ENCODE peak calls at places on chromosomes 11 and 22, in eight cellular contexts. I is left ventricle myocardium inferior, O is psoas muscle, Q is fibroblast of lung, A is testis, J is astrocyte of the cerebellum, B is NB4, S is astrocyte of the spinal cord. C is an unnamed sample.

GRCh38 chr11:69189059-69189458 is 33.3 kb downstream of the SMIM38 start:
- DNase-seq in S (no peak), A (no peak), Q (no peak), I (no peak), J (no peak), O (no peak), B (no peak), C (no peak)

GRCh38 chr11:16047073-16047472 is 309.3 kb downstream of the SOX6 start:
- DNase-seq in J (no peak), S (no peak), O (no peak), A (no peak), I (no peak), Q (no peak), B (no peak), C (no peak)

GRCh38 chr11:70729949-70730348 is 331.6 kb downstream of the CTTN start:
- DNase-seq in S (no peak), B (no peak), A (no peak), I (no peak), J (no peak), Q (no peak), O (no peak), C (no peak)

GRCh38 chr11:74262725-74263124 is 48.7 kb downstream of the P4HA3 start:
- DNase-seq in J (no peak), B (no peak), Q (no peak), O (no peak), S (no peak), A (no peak), I (no peak), C (no peak)

GRCh38 chr22:42450862-42451261 is 18.7 kb upstream of the NFAM1 start:
- DNase-seq in I (no peak), Q (no peak), J (no peak), A (no peak), S (no peak), O (no peak), B (no peak), C (no peak)

GRCh38 chr11:75077316-75077715 is 19.4 kb downstream of the OR2AT4 start:
- DNase-seq in B (no peak), A (no peak), I (no peak), Q (no peak), J (no peak), O (no peak), S (peak), C (peak)

GRCh38 chr11:109076870-109077269 is 345.1 kb upstream of the C11orf87 start:
- DNase-seq in O (no peak), A (no peak), J (no peak), I (no peak), Q (no peak), S (no peak), B (no peak), C (no peak)

GRCh38 chr11:17298302-17298701 is 21.8 kb downstream of the NUCB2 start:
- DNase-seq in J (no peak), A (no peak), I (no peak), Q (no peak), O (no peak), S (no peak), B (no peak), C (no peak)

GRCh38 chr11:67302571-67303131 is 679 bp upstream of the SSH3 start:
- DNase-seq in O (peak), J (peak), A (no peak), S (peak), Q (peak), I (no peak), B (peak), C (peak)

GRCh38 chr11:77113382-77114088 is 10.9 kb downstream of the OMP start:
- DNase-seq in I (no peak), S (peak), Q (peak), O (peak), B (peak), A (peak), J (peak), C (peak)

GRCh38 chr11:1508986-1509385 is 22.4 kb upstream of the MOB2 start:
- DNase-seq in O (peak), I (peak), B (no peak), A (no peak), Q (no peak), S (no peak), J (no peak), C (no peak)

GRCh38 chr11:46930089-46930488 is 6.5 kb upstream of the CSTPP1 start:
- DNase-seq in S (peak), I (no peak), O (no peak), Q (no peak), A (no peak), B (peak), J (peak), C (peak)

GRCh38 chr22:42282943-42283287 is 12.5 kb upstream of the TCF20 start:
- DNase-seq in S (no peak), O (no peak), A (no peak), I (no peak), Q (no peak), B (no peak), J (no peak), C (no peak)

GRCh38 chr11:13923716-13924650 is 38.5 kb upstream of the SPON1 start:
- DNase-seq in S (no peak), O (no peak), I (no peak), A (no peak), B (peak), J (no peak), Q (no peak), C (no peak)

GRCh38 chr22:39598017-39598965 is 27.7 kb downstream of the CACNA1I start:
- DNase-seq in A (peak), B (no peak), O (peak), I (no peak), S (no peak), J (no peak), Q (no peak), C (no peak)

DNA sequence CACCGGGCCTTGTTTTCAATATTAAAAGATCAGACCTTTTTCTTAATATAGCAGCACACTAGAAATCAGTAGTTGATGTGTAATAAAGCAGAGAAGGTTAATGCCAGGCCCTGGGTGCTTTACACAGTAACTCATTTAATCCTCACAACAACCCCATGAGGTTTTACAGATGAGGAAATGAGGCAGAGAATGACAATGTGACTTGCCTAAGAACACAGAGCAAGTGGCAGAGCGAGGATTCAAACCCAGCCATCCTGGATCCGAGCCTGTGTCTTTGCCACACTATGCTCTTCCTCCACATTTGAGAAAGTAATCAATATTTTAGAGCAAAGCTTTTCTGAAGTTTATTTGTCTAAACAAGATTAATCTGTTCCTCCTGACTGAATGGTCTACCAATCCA is 7.2 kb downstream of the JAML start:
- DNase-seq in I (no peak), A (no peak), J (no peak), Q (no peak), B (peak), S (no peak), O (no peak), C (no peak)
- H3K4me3 ChIP-seq in I (no peak), A (no peak), J (no peak), Q (no peak), B (no peak), S (no peak), O (no peak), C (no peak)

DNA sequence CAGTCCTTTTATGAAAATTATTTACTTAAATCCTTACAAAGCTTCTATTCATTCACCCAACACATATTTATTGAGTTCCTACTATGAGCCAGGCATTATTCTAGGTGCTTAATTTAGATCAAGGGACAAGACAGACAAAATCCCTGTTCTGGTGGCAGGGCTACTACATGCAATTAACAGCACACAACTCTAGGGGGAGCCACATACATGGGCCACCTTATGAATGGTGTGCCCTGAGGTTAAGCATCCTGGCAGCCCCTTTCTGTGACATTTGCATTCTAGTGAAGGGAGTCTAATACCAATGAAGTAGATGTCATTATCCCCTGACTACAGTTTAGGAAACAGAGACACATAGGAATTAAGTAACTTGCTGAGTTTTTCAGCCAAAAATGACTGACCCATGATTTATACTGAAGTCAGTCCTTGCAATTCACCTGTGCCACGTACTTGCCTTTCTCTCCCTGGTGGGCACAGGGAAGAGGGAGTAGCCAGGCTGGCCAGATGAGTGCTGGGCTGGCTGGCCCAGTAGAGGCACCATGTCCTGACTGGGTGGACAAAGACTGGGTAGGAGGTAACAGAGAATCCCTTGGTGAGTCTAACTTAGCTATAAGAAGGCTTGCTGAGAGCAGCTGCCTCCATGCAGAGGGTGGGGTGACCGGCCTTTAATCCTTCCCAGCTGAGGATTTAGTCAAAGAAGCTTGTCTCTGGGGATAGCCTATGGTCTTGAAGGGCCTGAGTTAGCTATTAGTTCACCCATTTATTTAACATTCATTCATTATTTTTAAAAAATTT is 52.0 kb upstream of the ELF5 start:
- DNase-seq in O (no peak), B (peak), Q (no peak), J (no peak), A (no peak), S (no peak), I (no peak), C (no peak)
- TF ChIP-seq CTCF in O (no peak), B (peak), Q (peak), J (peak), A (no peak), S (peak), I (no peak), C (peak)

GRCh38 chr11:2742201-2742600 is 42.4 kb upstream of the KCNQ1OT1 start:
- DNase-seq in A (no peak), J (no peak), O (peak), I (peak), B (no peak), Q (no peak), S (no peak), C (no peak)
- H3K4me3 ChIP-seq in A (no peak), J (no peak), O (no peak), I (no peak), B (no peak), Q (no peak), S (no peak), C (no peak)

GRCh38 chr22:46035742-46036557 is 59.0 kb upstream of the WNT7B start:
- DNase-seq in S (peak), Q (peak), I (peak), B (peak), O (peak), J (peak), A (peak), C (peak)

GRCh38 chr22:46038516-46039430 is 61.8 kb upstream of the WNT7B start:
- DNase-seq in Q (no peak), S (no peak), I (no peak), O (no peak), A (no peak), J (no peak), B (no peak), C (no peak)

GRCh38 chr22:46038174-46038487 is 61.2 kb upstream of the WNT7B start:
- DNase-seq in O (no peak), I (no peak), J (no peak), B (no peak), S (no peak), Q (no peak), A (no peak), C (no peak)

GRCh38 chr22:46035380-46035741 is 58.4 kb upstream of the WNT7B start:
- DNase-seq in J (no peak), Q (no peak), O (no peak), B (no peak), I (no peak), S (no peak), A (no peak), C (no peak)

DNA sequence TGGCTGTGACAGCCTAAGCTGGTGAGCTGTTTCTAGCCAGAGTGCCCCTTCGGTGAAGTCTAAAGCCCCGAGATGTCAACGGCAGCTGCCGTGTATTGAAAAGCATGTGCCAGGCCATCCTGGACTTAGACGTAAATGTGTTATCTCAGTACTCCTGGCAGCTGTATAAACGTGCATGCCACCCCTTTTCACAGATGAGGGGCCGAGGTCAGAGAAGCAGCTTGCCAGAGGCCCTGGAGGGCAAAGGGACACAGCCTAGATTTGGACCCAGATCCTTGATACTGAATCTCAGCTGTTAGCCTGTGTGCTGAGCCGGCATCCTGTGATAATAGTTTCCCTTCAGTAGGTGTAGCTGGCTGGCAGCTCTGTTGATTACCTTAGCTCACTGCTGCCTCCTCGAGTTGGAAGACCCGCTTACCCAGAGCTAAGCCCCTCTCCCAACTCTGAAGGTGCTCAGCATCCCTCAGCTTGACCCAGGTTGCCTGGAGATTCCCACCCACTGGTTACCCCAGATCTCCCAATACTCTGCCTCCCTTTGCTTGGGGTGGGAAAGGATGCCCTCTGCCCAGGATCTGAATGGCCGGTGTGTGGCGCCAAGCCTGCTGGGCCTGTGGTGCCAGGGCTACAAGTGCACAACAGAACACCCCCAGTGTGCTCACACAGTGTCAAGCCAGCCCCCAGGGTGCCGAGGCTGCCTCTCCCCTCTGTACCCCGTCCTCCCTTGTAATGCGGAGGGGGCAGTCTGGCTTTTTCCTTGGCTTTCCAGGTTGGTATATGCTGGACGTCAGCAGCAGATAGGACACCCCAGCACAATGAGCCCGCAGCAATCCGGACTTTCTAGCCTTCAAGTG is 59.8 kb upstream of the WNT7B start:
- DNase-seq in B (peak), O (no peak), S (no peak), Q (no peak), I (no peak), A (peak), J (no peak), C (peak)
- TF ChIP-seq CTCF in B (peak), O (no peak), S (peak), Q (peak), I (peak), A (no peak), J (peak), C (peak)

DNA sequence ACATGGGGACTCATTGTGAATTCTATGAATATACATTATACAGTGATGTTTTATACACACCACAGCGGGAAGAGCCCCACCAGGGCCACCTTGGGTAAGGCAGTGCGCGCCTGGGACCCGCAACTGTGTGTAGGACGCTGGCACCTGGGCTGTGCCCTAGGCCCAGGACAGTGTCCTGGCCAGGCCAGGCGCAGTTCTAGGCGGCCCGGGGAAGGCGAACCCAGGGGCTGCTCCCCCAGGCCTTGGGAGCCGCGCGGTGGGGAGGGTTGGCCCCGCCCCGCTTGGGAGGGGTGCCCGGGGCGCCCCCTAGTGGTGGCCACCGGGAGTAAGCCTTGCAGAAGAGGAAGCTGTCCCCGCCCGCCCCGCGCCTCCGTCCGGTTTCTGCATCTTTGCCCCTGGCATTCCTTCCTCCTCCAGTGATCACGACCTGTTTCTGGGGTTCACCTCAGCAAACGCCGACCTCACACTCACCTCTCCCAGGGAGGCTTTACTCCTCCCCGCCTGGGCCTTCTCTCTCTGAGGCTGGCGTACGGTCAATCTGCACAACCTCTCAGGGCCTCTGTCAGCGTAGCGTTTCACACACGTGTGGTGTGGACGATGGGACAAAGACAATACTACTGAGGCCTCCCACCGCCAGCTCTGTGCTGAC is 9.5 kb upstream of the EHD1 start:
- DNase-seq in S (peak), Q (peak), O (peak), J (no peak), I (peak), B (peak), A (peak), C (peak)
- H3K4me3 ChIP-seq in S (no peak), Q (no peak), O (peak), J (no peak), I (peak), B (no peak), A (peak), C (peak)

GRCh38 chr11:122578168-122578825 is 77.2 kb upstream of the UBASH3B start:
- DNase-seq in Q (peak), O (no peak), I (no peak), B (peak), S (no peak), A (no peak), J (no peak), C (peak)
- TF ChIP-seq CTCF in Q (no peak), O (no peak), I (no peak), B (peak), S (no peak), A (no peak), J (no peak), C (peak)

DNA sequence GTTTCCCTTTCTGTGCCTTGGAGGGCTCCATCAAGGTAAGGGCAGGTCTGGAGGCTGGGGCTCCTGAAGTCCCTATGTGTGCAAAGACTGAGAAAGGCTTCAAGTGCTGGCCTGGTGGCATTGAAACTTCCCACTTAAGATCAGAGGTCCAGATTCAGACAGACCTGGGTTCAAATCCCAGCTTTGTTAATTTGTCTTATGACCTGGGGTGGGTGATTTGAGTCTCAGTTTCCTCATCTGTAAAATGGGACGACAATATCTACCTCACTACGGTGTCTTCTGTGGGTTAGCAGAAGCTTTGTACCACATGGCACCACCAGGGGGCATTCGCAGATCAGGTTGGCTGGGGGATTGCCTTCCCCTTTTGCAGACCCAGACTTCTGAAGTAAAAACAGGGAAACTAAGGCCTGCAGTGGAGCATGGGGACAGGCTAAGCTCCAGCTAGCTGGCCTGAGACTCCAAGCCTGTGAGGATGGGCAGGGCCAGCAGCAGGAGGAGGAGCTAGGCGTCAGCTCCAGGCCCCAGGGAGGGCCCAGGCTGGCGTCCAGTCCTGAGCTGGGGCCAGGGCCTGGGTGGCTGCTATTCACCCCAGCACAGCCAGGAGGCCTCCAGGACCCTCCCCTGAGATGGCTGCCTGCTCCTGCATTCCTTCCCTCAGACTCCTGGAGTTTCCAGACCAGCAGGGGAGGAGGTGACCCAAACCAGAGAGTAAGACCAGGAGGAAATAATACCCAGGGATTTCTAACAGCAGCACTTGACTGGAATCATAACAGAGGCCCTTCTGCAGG is 1.5 kb downstream of the CASTOR1 start:
- DNase-seq in S (peak), I (peak), O (peak), Q (peak), J (peak), B (peak), A (peak), C (peak)
- H3K4me3 ChIP-seq in S (peak), I (peak), O (peak), Q (no peak), J (peak), B (no peak), A (peak), C (peak)

C was measured in choroid plexus epithelial cell.